ENCODE peak calls at places on chromosome 14, in nine cellular contexts. One of them, this sample, is unnamed.

GRCh38 chr14:62585247-62585646 is 460.0 kb downstream of the KCNH5 start:
- DNase-seq in T1000: no peak
- DNase-seq in AG20443: no peak
- DNase-seq in NCI-H1417: no peak
- DNase-seq in naive thymus-derived CD4-positive, alpha-beta T cell: no peak
- DNase-seq in neural progenitor cell: no peak
- DNase-seq in NCI-H1105: no peak
- DNase-seq in HTR-8/SVneo: no peak
- DNase-seq in T-helper 17 cell: no peak
- DNase-seq in this sample: no peak

GRCh38 chr14:54794796-54795195 is 107.8 kb downstream of the GCH1 start:
- DNase-seq in AG20443: no peak
- DNase-seq in NCI-H1417: no peak
- DNase-seq in T-helper 17 cell: no peak
- DNase-seq in HTR-8/SVneo: no peak
- DNase-seq in naive thymus-derived CD4-positive, alpha-beta T cell: no peak
- DNase-seq in T1000: no peak
- DNase-seq in neural progenitor cell: no peak
- DNase-seq in NCI-H1105: no peak
- DNase-seq in this sample: no peak

GRCh38 chr14:75636100-75636692 is 24.5 kb downstream of the ERG28 start:
- DNase-seq in NCI-H1417: no peak
- DNase-seq in T1000: no peak
- DNase-seq in NCI-H1105: no peak
- DNase-seq in naive thymus-derived CD4-positive, alpha-beta T cell: no peak
- DNase-seq in AG20443: peak
- DNase-seq in neural progenitor cell: peak
- DNase-seq in HTR-8/SVneo: no peak
- DNase-seq in T-helper 17 cell: no peak
- DNase-seq in this sample: no peak

GRCh38 chr14:64733899-64734298 is 29.7 kb downstream of the PLEKHG3 start:
- DNase-seq in NCI-H1105: no peak
- DNase-seq in neural progenitor cell: no peak
- DNase-seq in naive thymus-derived CD4-positive, alpha-beta T cell: no peak
- DNase-seq in T1000: no peak
- DNase-seq in NCI-H1417: no peak
- DNase-seq in AG20443: no peak
- DNase-seq in T-helper 17 cell: no peak
- DNase-seq in HTR-8/SVneo: no peak
- DNase-seq in this sample: no peak

GRCh38 chr14:39060818-39061437 is 42.1 kb downstream of the SEC23A start:
- DNase-seq in neural progenitor cell: no peak
- DNase-seq in HTR-8/SVneo: no peak
- DNase-seq in NCI-H1417: no peak
- DNase-seq in naive thymus-derived CD4-positive, alpha-beta T cell: no peak
- DNase-seq in NCI-H1105: no peak
- DNase-seq in T1000: no peak
- DNase-seq in T-helper 17 cell: no peak
- DNase-seq in AG20443: no peak
- DNase-seq in this sample: no peak

GRCh38 chr14:22319526-22320352 is 269.3 kb downstream of the DAD1 start:
- DNase-seq in NCI-H1105: peak
- DNase-seq in T-helper 17 cell: peak
- DNase-seq in HTR-8/SVneo: no peak
- DNase-seq in naive thymus-derived CD4-positive, alpha-beta T cell: no peak
- DNase-seq in T1000: no peak
- DNase-seq in AG20443: peak
- DNase-seq in NCI-H1417: peak
- DNase-seq in neural progenitor cell: peak
- DNase-seq in this sample: no peak

GRCh38 chr14:94839346-94839745 is 69.4 kb upstream of the GSC start:
- DNase-seq in neural progenitor cell: no peak
- DNase-seq in AG20443: no peak
- DNase-seq in T1000: no peak
- DNase-seq in HTR-8/SVneo: no peak
- DNase-seq in naive thymus-derived CD4-positive, alpha-beta T cell: no peak
- DNase-seq in T-helper 17 cell: no peak
- DNase-seq in NCI-H1105: no peak
- DNase-seq in NCI-H1417: no peak
- DNase-seq in this sample: no peak

GRCh38 chr14:41761204-41761603 is 154.5 kb downstream of the LRFN5 start:
- DNase-seq in NCI-H1105: no peak
- DNase-seq in HTR-8/SVneo: no peak
- DNase-seq in T-helper 17 cell: no peak
- DNase-seq in NCI-H1417: no peak
- DNase-seq in neural progenitor cell: no peak
- DNase-seq in T1000: no peak
- DNase-seq in naive thymus-derived CD4-positive, alpha-beta T cell: no peak
- DNase-seq in AG20443: no peak
- DNase-seq in this sample: no peak

GRCh38 chr14:72792051-72792788 is 101.7 kb downstream of the DPF3 start:
- DNase-seq in naive thymus-derived CD4-positive, alpha-beta T cell: no peak
- DNase-seq in T1000: no peak
- DNase-seq in NCI-H1105: no peak
- DNase-seq in neural progenitor cell: peak
- DNase-seq in T-helper 17 cell: no peak
- DNase-seq in AG20443: no peak
- DNase-seq in HTR-8/SVneo: no peak
- DNase-seq in NCI-H1417: no peak
- DNase-seq in this sample: no peak

GRCh38 chr14:69087061-69087461 is 65.9 kb downstream of the DCAF5 start:
- DNase-seq in neural progenitor cell: no peak
- DNase-seq in AG20443: no peak
- DNase-seq in HTR-8/SVneo: no peak
- DNase-seq in T-helper 17 cell: no peak
- DNase-seq in NCI-H1105: no peak
- DNase-seq in naive thymus-derived CD4-positive, alpha-beta T cell: no peak
- DNase-seq in NCI-H1417: no peak
- DNase-seq in T1000: no peak
- DNase-seq in this sample: no peak

GRCh38 chr14:54381821-54382220 is 15.0 kb upstream of the CDKN3 start:
- DNase-seq in NCI-H1417: no peak
- DNase-seq in T1000: no peak
- DNase-seq in naive thymus-derived CD4-positive, alpha-beta T cell: no peak
- DNase-seq in HTR-8/SVneo: no peak
- DNase-seq in neural progenitor cell: no peak
- DNase-seq in AG20443: no peak
- DNase-seq in T-helper 17 cell: no peak
- DNase-seq in NCI-H1105: no peak
- DNase-seq in this sample: no peak

GRCh38 chr14:69887740-69888657 is 8.8 kb downstream of the SMOC1 start:
- DNase-seq in AG20443: no peak
- DNase-seq in NCI-H1105: no peak
- DNase-seq in neural progenitor cell: no peak
- DNase-seq in T1000: no peak
- DNase-seq in T-helper 17 cell: no peak
- DNase-seq in naive thymus-derived CD4-positive, alpha-beta T cell: no peak
- DNase-seq in HTR-8/SVneo: no peak
- DNase-seq in NCI-H1417: no peak
- DNase-seq in this sample: no peak

GRCh38 chr14:95597784-95598204 is 62.9 kb downstream of the GLRX5 start:
- DNase-seq in NCI-H1417: peak
- DNase-seq in T1000: no peak
- DNase-seq in AG20443: peak
- DNase-seq in T-helper 17 cell: no peak
- DNase-seq in HTR-8/SVneo: no peak
- DNase-seq in naive thymus-derived CD4-positive, alpha-beta T cell: no peak
- DNase-seq in NCI-H1105: peak
- DNase-seq in neural progenitor cell: peak
- DNase-seq in this sample: no peak

GRCh38 chr14:31902915-31903646 is 174.0 kb upstream of the ARHGAP5 start:
- DNase-seq in neural progenitor cell: no peak
- DNase-seq in AG20443: no peak
- DNase-seq in T1000: no peak
- DNase-seq in naive thymus-derived CD4-positive, alpha-beta T cell: no peak
- DNase-seq in NCI-H1105: no peak
- DNase-seq in T-helper 17 cell: no peak
- DNase-seq in NCI-H1417: no peak
- DNase-seq in HTR-8/SVneo: no peak
- DNase-seq in this sample: no peak

GRCh38 chr14:89957791-89958190 is 2.1 kb downstream of the TDP1 start:
- DNase-seq in NCI-H1105: no peak
- DNase-seq in AG20443: no peak
- DNase-seq in T1000: no peak
- DNase-seq in HTR-8/SVneo: no peak
- DNase-seq in NCI-H1417: no peak
- DNase-seq in neural progenitor cell: no peak
- DNase-seq in T-helper 17 cell: no peak
- DNase-seq in naive thymus-derived CD4-positive, alpha-beta T cell: no peak
- DNase-seq in this sample: no peak

GRCh38 chr14:72763892-72764291 is 130.0 kb downstream of the DPF3 start:
- DNase-seq in NCI-H1417: no peak
- DNase-seq in neural progenitor cell: peak
- DNase-seq in HTR-8/SVneo: no peak
- DNase-seq in AG20443: no peak
- DNase-seq in NCI-H1105: no peak
- DNase-seq in naive thymus-derived CD4-positive, alpha-beta T cell: no peak
- DNase-seq in T-helper 17 cell: no peak
- DNase-seq in T1000: no peak
- DNase-seq in this sample: no peak

GRCh38 chr14:54976316-54976715 is 50.6 kb downstream of the WDHD1 start:
- DNase-seq in T1000: no peak
- DNase-seq in NCI-H1105: no peak
- DNase-seq in NCI-H1417: no peak
- DNase-seq in naive thymus-derived CD4-positive, alpha-beta T cell: no peak
- DNase-seq in neural progenitor cell: no peak
- DNase-seq in HTR-8/SVneo: peak
- DNase-seq in T-helper 17 cell: no peak
- DNase-seq in AG20443: peak
- DNase-seq in this sample: no peak

GRCh38 chr14:50964683-50965390 is 20.6 kb upstream of the PYGL start:
- DNase-seq in AG20443: peak
- DNase-seq in T-helper 17 cell: no peak
- DNase-seq in T1000: peak
- DNase-seq in neural progenitor cell: no peak
- DNase-seq in NCI-H1105: no peak
- DNase-seq in HTR-8/SVneo: peak
- DNase-seq in NCI-H1417: no peak
- DNase-seq in naive thymus-derived CD4-positive, alpha-beta T cell: no peak
- DNase-seq in this sample: no peak

GRCh38 chr14:61177279-61178225 is 103.6 kb downstream of the TMEM30B start:
- DNase-seq in HTR-8/SVneo: peak
- DNase-seq in NCI-H1417: no peak
- DNase-seq in NCI-H1105: no peak
- DNase-seq in neural progenitor cell: no peak
- DNase-seq in naive thymus-derived CD4-positive, alpha-beta T cell: no peak
- DNase-seq in T1000: no peak
- DNase-seq in AG20443: no peak
- DNase-seq in T-helper 17 cell: no peak
- DNase-seq in this sample: no peak

GRCh38 chr14:42192659-42193425 is 586.2 kb downstream of the LRFN5 start:
- DNase-seq in T1000: peak
- DNase-seq in naive thymus-derived CD4-positive, alpha-beta T cell: no peak
- DNase-seq in T-helper 17 cell: no peak
- DNase-seq in NCI-H1105: no peak
- DNase-seq in AG20443: peak
- DNase-seq in neural progenitor cell: no peak
- DNase-seq in HTR-8/SVneo: peak
- DNase-seq in NCI-H1417: no peak
- DNase-seq in this sample: no peak

GRCh38 chr14:55103005-55103640 is 25.9 kb upstream of the LGALS3 start:
- DNase-seq in neural progenitor cell: peak
- DNase-seq in NCI-H1417: no peak
- DNase-seq in T-helper 17 cell: peak
- DNase-seq in NCI-H1105: no peak
- DNase-seq in T1000: peak
- DNase-seq in naive thymus-derived CD4-positive, alpha-beta T cell: no peak
- DNase-seq in AG20443: peak
- DNase-seq in HTR-8/SVneo: peak
- DNase-seq in this sample: peak

GRCh38 chr14:102544745-102545460 is 35.3 kb upstream of the ANKRD9 start:
- DNase-seq in neural progenitor cell: peak
- DNase-seq in AG20443: no peak
- DNase-seq in naive thymus-derived CD4-positive, alpha-beta T cell: no peak
- DNase-seq in HTR-8/SVneo: no peak
- DNase-seq in NCI-H1105: no peak
- DNase-seq in NCI-H1417: no peak
- DNase-seq in T-helper 17 cell: no peak
- DNase-seq in T1000: no peak
- DNase-seq in this sample: no peak

GRCh38 chr14:90454041-90455000 is 57.5 kb downstream of the CALM1 start:
- DNase-seq in NCI-H1105: no peak
- DNase-seq in NCI-H1417: no peak
- DNase-seq in naive thymus-derived CD4-positive, alpha-beta T cell: no peak
- DNase-seq in T-helper 17 cell: no peak
- DNase-seq in T1000: no peak
- DNase-seq in AG20443: peak
- DNase-seq in neural progenitor cell: peak
- DNase-seq in HTR-8/SVneo: no peak
- DNase-seq in this sample: peak

GRCh38 chr14:36238666-36239363 is 62.3 kb upstream of the PTCSC3 start:
- DNase-seq in naive thymus-derived CD4-positive, alpha-beta T cell: no peak
- DNase-seq in T1000: no peak
- DNase-seq in T-helper 17 cell: no peak
- DNase-seq in NCI-H1417: no peak
- DNase-seq in AG20443: peak
- DNase-seq in neural progenitor cell: no peak
- DNase-seq in HTR-8/SVneo: peak
- DNase-seq in NCI-H1105: no peak
- DNase-seq in this sample: no peak

GRCh38 chr14:101665478-101666078 is 95.9 kb upstream of the PPP2R5C start:
- DNase-seq in HTR-8/SVneo: peak
- DNase-seq in T-helper 17 cell: no peak
- DNase-seq in T1000: peak
- DNase-seq in neural progenitor cell: peak
- DNase-seq in NCI-H1417: peak
- DNase-seq in NCI-H1105: peak
- DNase-seq in naive thymus-derived CD4-positive, alpha-beta T cell: no peak
- DNase-seq in AG20443: peak
- DNase-seq in this sample: peak

GRCh38 chr14:30417121-30417520 is 141.8 kb upstream of the G2E3 start:
- DNase-seq in naive thymus-derived CD4-positive, alpha-beta T cell: no peak
- DNase-seq in NCI-H1417: no peak
- DNase-seq in T-helper 17 cell: no peak
- DNase-seq in AG20443: no peak
- DNase-seq in T1000: no peak
- DNase-seq in HTR-8/SVneo: no peak
- DNase-seq in neural progenitor cell: no peak
- DNase-seq in NCI-H1105: no peak
- DNase-seq in this sample: no peak

GRCh38 chr14:104389326-104390220 is 190.0 kb upstream of the C14orf180 start:
- DNase-seq in T1000: no peak
- DNase-seq in NCI-H1105: no peak
- DNase-seq in naive thymus-derived CD4-positive, alpha-beta T cell: peak
- DNase-seq in T-helper 17 cell: no peak
- DNase-seq in neural progenitor cell: no peak
- DNase-seq in HTR-8/SVneo: no peak
- DNase-seq in NCI-H1417: no peak
- DNase-seq in AG20443: no peak
- DNase-seq in this sample: peak

GRCh38 chr14:36784541-36784940 is 122.9 kb downstream of the PAX9 start:
- DNase-seq in NCI-H1105: no peak
- DNase-seq in HTR-8/SVneo: no peak
- DNase-seq in AG20443: no peak
- DNase-seq in NCI-H1417: no peak
- DNase-seq in naive thymus-derived CD4-positive, alpha-beta T cell: no peak
- DNase-seq in T-helper 17 cell: no peak
- DNase-seq in neural progenitor cell: no peak
- DNase-seq in T1000: no peak
- DNase-seq in this sample: no peak

GRCh38 chr14:58772814-58773620 is 135.3 kb downstream of the DACT1 start:
- DNase-seq in NCI-H1417: peak
- DNase-seq in NCI-H1105: no peak
- DNase-seq in AG20443: no peak
- DNase-seq in T-helper 17 cell: no peak
- DNase-seq in naive thymus-derived CD4-positive, alpha-beta T cell: no peak
- DNase-seq in HTR-8/SVneo: peak
- DNase-seq in neural progenitor cell: peak
- DNase-seq in T1000: peak
- DNase-seq in this sample: no peak

GRCh38 chr14:32509632-32510187 is 180.6 kb downstream of the AKAP6 start:
- DNase-seq in T-helper 17 cell: no peak
- DNase-seq in NCI-H1105: no peak
- DNase-seq in naive thymus-derived CD4-positive, alpha-beta T cell: no peak
- DNase-seq in HTR-8/SVneo: peak
- DNase-seq in AG20443: peak
- DNase-seq in neural progenitor cell: peak
- DNase-seq in NCI-H1417: no peak
- DNase-seq in T1000: peak
- DNase-seq in this sample: no peak

This sample was measured in Jurkat, Clone E6-1.